ENCODE peak calls at places on chromosomes 6 and 20, in nine cellular contexts. W is ovary, Y is IMR-90, K is GM12878, N is stomach, C is Peyer's patch, O is right lobe of liver, G is endothelial cell of umbilical vein, B is heart left ventricle. U is an unnamed sample.

GRCh38 chr6:143180860-143181259 is 120.2 kb downstream of the AIG1 start:
- DNase-seq in W (no peak), Y (no peak), K (no peak), N (no peak), C (no peak), O (no peak), G (peak), B (no peak), U (no peak)

GRCh38 chr20:52152416-52152815 is 39.2 kb downstream of the ZFP64 start:
- DNase-seq in W (no peak), Y (no peak), K (no peak), N (no peak), C (no peak), O (no peak), G (no peak), B (no peak), U (no peak)

GRCh38 chr6:77880501-77880900 is 227.7 kb downstream of the MEI4 start:
- DNase-seq in W (no peak), Y (no peak), K (no peak), N (no peak), C (no peak), O (no peak), G (peak), B (no peak), U (no peak)

GRCh38 chr20:64113796-64114355 is 6.5 kb upstream of the NPBWR2 start:
- DNase-seq in W (no peak), Y (no peak), K (no peak), N (peak), C (peak), O (peak), G (no peak), B (no peak), U (no peak)

GRCh38 chr6:99181174-99181573 is 168.3 kb downstream of the FAXC start:
- DNase-seq in W (no peak), Y (no peak), K (no peak), N (no peak), C (no peak), O (no peak), G (no peak), B (no peak), U (no peak)

GRCh38 chr6:41257369-41258195 is 28.9 kb downstream of the TREM1 start:
- DNase-seq in W (peak), Y (peak), K (no peak), N (peak), C (no peak), O (no peak), G (peak), B (no peak), U (peak)

GRCh38 chr6:144762450-144762849 is 477.3 kb downstream of the UTRN start:
- DNase-seq in W (no peak), Y (no peak), K (no peak), N (no peak), C (no peak), O (no peak), G (no peak), B (no peak), U (no peak)

GRCh38 chr20:37095108-37095608 is 639 bp downstream of the RBL1 start:
- DNase-seq in W (no peak), Y (no peak), K (no peak), N (no peak), C (peak), O (no peak), G (no peak), B (no peak), U (no peak)

GRCh38 chr6:68197356-68197755 is 437.7 kb upstream of the ADGRB3 start:
- DNase-seq in W (no peak), Y (no peak), K (no peak), N (no peak), C (no peak), O (no peak), G (no peak), B (no peak), U (no peak)

DNA sequence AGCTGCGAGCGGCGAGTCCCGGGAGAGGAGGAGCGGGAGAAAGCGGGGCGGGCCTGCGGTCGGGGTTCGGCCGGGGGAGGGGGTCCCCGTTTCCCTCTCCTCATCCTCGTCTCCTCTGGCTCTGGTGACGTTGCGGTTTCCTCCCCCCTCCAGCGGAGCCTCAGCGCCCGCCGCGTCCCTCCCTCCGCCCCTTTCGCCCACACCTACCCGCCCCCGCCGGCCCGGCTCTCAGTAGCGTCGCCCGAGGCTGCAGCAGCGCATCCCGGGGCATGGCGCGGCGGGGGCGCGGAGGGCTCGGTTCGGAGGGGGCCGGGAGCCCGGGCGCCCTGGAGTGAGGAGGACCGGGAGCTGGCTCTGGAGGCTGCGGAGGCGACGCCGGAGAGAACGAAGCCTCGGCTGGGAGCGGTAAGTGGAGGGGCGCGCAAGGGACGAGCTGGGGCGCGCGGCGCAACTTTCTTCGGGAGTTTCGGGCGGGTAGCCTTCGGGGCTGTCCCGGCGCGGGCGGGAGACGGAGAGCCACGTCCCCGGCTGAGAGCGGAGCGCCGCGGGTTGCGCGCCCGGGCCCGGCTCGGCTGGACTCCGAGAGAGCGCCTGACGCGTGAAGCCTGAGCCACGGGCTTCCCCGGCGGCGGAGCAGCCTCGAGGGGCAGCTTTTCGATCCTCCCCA is at the start of gene DSE:
- DNase-seq in W (peak), Y (peak), K (no peak), N (peak), C (peak), O (peak), G (peak), B (peak), U (peak)
- TF ChIP-seq POLR2A in W (peak), Y (peak), K (peak), N (no peak), C (peak), O (peak), G (peak), B (no peak), U (peak)

DNA sequence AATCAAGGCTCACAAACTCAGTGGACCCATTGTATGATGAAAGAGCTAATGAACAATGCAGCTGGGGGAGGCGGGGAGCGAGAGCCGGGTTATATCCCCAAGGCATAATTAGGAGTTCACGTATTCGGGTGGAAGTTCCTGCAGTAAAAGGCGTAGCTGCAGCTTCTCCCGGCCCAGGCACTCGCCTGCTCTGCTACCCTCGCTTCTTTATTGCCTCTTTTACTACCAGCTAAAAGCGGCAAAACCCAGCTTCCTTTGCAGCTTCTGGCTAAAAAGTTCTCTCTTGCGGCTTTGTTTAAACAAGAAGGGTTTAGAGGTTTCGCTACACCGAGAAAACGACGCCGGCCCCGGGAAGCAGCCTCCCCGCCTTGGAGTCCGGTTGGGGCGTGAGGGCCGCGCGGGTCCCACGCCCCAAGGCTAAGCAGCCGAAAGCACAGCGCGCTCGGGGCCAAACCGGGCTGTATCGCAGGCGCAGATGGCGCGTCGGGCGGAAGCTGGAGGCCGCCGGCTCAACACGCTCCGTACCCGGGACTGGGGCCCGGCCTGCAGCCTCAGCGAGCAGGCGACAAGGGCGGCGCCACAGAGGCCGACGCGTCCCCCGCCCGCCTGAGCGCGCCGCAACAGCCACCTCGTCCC is 1.6 kb downstream of the ZBTB2 start:
- DNase-seq in W (peak), Y (peak), K (no peak), N (peak), C (no peak), O (no peak), G (peak), B (peak), U (peak)
- TF ChIP-seq POLR2A in W (no peak), Y (peak), K (peak), N (no peak), C (peak), O (peak), G (peak), B (no peak), U (peak)

GRCh38 chr6:147400968-147401367 is 107.5 kb upstream of the SAMD5 start:
- DNase-seq in W (no peak), Y (no peak), K (no peak), N (no peak), C (no peak), O (no peak), G (no peak), B (no peak), U (no peak)
- TF ChIP-seq POLR2A in W (no peak), Y (no peak), K (no peak), N (no peak), C (no peak), O (no peak), G (no peak), B (no peak), U (no peak)

DNA sequence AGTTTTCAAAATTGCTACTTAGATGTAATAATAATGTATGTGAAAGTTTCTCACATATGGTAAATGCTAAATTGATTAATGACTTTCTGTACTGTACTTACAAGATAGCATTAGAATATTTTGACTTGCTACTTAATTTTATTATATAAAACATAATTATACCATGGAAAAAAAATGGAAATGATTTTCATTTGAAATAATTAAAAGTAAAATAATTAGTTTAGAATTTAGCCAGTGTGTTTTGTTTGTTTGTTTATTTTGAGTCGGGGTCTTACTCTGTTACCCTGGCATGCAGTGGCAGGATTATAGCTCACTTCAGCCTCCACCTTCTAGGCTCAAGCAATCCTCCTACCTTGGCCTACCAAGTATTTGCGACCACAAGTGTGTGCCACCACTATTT is 7.1 kb downstream of the STXBP5 start:
- DNase-seq in W (no peak), Y (no peak), K (no peak), N (no peak), C (no peak), O (no peak), G (no peak), B (no peak), U (no peak)
- TF ChIP-seq POLR2A in W (no peak), Y (no peak), K (no peak), N (no peak), C (no peak), O (no peak), G (no peak), B (no peak), U (no peak)

GRCh38 chr6:165985926-165986646 is 181.6 kb downstream of the TBXT start:
- DNase-seq in W (peak), Y (no peak), K (no peak), N (no peak), C (no peak), O (no peak), G (no peak), B (no peak), U (no peak)
- TF ChIP-seq POLR2A in W (no peak), Y (peak), K (no peak), N (no peak), C (no peak), O (no peak), G (no peak), B (no peak), U (no peak)

DNA sequence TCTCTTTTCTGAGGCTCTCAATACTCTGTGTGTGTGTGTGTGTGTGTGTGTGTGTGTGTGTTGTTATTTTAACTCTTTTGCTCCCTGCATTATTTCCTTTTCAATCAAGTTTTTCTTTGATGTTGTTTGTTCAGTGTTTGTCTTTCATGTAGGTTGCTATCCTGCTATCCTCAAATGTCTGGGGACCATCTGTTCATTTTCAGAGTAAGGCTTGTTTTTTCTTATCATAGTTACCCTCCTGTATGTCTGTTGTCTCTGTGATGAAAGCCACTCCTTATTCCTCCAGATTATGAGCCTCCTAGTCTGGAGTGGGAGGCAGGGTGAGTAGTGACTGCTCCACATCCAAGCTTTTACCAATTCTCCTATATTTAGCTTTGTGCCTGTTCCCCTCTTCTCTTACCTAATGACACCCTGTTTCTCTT is 9.2 kb downstream of the ENPP3 start:
- DNase-seq in W (no peak), Y (no peak), K (no peak), N (no peak), C (no peak), O (no peak), G (no peak), B (no peak), U (no peak)
- TF ChIP-seq POLR2A in W (no peak), Y (no peak), K (no peak), N (no peak), C (no peak), O (no peak), G (no peak), B (no peak), U (no peak)

DNA sequence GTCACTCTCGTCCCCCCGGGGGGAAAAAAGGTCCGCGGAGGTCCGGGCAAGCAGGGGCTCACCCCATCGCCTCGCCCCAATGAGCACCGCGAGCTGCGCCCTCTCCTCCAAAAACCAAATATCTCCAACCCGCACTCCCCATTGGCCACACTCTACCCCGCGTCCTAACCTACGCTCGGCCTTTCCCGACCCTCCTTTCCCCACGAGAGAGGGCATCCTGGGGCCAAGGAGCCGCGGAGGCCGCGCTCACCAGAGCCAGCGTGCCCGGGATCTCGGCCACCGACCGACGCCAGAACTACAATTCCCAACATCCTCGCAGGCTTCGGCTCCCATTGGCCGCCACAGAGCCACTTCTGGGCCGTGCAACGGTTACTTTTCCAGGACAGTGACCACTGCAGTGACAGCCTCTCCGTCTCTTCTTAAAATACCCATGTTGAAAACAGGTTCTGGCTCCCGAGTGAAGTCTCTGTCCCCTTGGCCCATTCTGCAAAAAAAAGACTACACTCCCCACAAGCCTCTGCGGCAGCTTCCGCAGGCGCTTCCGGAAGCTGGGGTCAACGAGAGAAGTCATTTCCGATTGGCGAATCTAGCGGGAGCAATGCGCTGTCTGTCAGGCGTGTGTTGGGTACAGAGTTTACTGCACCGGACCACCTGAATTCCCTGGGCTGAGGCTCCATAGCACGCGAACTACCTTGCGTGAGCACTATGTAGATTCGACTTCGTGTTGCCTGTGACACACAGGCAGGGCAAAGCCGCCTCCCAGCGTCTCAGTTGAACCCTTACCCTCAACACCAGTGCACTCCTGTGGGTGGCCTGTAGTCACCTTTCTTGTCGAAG is at the start of gene ZNF343:
- DNase-seq in W (peak), Y (peak), K (peak), N (peak), C (peak), O (peak), G (peak), B (peak), U (peak)
- TF ChIP-seq POLR2A in W (peak), Y (no peak), K (peak), N (peak), C (peak), O (no peak), G (peak), B (no peak), U (no peak)

GRCh38 chr6:46015119-46015968 is at the start of gene CLIC5:
- DNase-seq in W (no peak), Y (no peak), K (no peak), N (peak), C (peak), O (peak), G (no peak), B (peak), U (no peak)
- TF ChIP-seq POLR2A in W (no peak), Y (no peak), K (no peak), N (no peak), C (no peak), O (no peak), G (no peak), B (no peak), U (no peak)

GRCh38 chr6:155389130-155389529 is 66.5 kb downstream of the NOX3 start:
- DNase-seq in W (no peak), Y (peak), K (no peak), N (no peak), C (no peak), O (no peak), G (no peak), B (no peak), U (no peak)
- TF ChIP-seq POLR2A in W (no peak), Y (no peak), K (no peak), N (no peak), C (no peak), O (no peak), G (no peak), B (no peak), U (no peak)

GRCh38 chr20:31827059-31827458 is 7.9 kb downstream of the MYLK2 start:
- DNase-seq in W (no peak), Y (no peak), K (no peak), N (no peak), C (peak), O (no peak), G (no peak), B (no peak), U (no peak)

GRCh38 chr20:31824125-31824485 is 4.9 kb downstream of the MYLK2 start:
- DNase-seq in W (no peak), Y (no peak), K (no peak), N (no peak), C (no peak), O (no peak), G (no peak), B (no peak), U (no peak)

GRCh38 chr20:31823360-31824124 is 4.4 kb downstream of the MYLK2 start:
- DNase-seq in W (no peak), Y (no peak), K (no peak), N (no peak), C (no peak), O (no peak), G (peak), B (no peak), U (no peak)

GRCh38 chr20:31824554-31825313 is 5.6 kb downstream of the MYLK2 start:
- DNase-seq in W (no peak), Y (no peak), K (no peak), N (no peak), C (no peak), O (no peak), G (no peak), B (no peak), U (no peak)

DNA sequence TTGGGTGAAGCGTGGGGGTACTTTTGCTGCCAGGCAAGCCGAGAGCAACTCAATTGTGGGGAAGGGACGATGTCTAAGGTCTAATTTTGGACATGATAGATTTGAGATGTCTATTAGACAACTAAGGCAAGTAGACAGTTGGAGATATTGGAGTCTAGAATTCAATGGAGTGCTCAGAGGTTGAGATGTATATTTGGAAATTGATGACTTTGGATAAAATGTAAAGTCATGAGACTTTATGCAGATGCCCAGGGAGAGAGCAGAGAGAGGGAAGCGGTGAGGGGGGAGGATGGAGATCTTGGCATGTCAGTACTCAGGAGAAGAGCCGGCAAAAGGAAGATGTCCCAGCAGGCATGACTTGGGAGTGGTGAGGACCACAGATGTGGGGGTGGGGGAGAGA is 6.9 kb downstream of the MYLK2 start:
- DNase-seq in W (no peak), Y (no peak), K (no peak), N (no peak), C (peak), O (no peak), G (no peak), B (no peak), U (no peak)
- TF ChIP-seq POLR2A in W (no peak), Y (no peak), K (no peak), N (no peak), C (no peak), O (no peak), G (no peak), B (no peak), U (no peak)

U was measured in uterus.